ENCODE peak calls at places on chromosomes 4 and X, in four cellular contexts. W is H9, A is left lung, Q is fibroblast of lung. X is an unnamed sample. For H3K27me3, the result is how much of the 10 kb centered on the place peaks cover.

GRCh38 chr4:1171306-1172227 is 816 bp downstream of the SPON2 start:
- DNase-seq in W (peak), A (no peak), Q (no peak), X (no peak)

GRCh38 chr4:28229092-28229491 is 1368.5 kb downstream of the STIM2 start:
- DNase-seq in W (no peak), A (no peak), Q (peak), X (no peak)

GRCh38 chr4:173270312-173271027 is 63.7 kb downstream of the HMGB2 start:
- DNase-seq in W (no peak), A (no peak), Q (peak), X (no peak)

GRCh38 chr4:926538-926937 is 5.6 kb downstream of the GAK start:
- DNase-seq in W (peak), A (peak), Q (peak), X (no peak)

GRCh38 chrX:95662200-95662599 is 1022.4 kb upstream of the DIAPH2 start:
- DNase-seq in W (no peak), A (no peak), Q (no peak), X (no peak)

GRCh38 chr4:37389369-37389765 is 144.8 kb downstream of the NWD2 start:
- DNase-seq in W (peak), A (no peak), Q (no peak), X (no peak)

GRCh38 chr4:123479944-123480343 is 83.3 kb downstream of the SPRY1 start:
- DNase-seq in W (no peak), A (peak), Q (peak), X (no peak)

GRCh38 chrX:39670281-39670680 is 427.5 kb downstream of the BCOR start:
- DNase-seq in W (no peak), A (no peak), Q (no peak), X (no peak)

GRCh38 chr4:118994030-118994429 is 105.4 kb downstream of the SYNPO2 start:
- DNase-seq in W (no peak), A (no peak), Q (peak), X (peak)

GRCh38 chrX:48831136-48831908 is 4.1 kb downstream of the PCSK1N start:
- DNase-seq in W (no peak), A (no peak), Q (no peak), X (no peak)

GRCh38 chr4:8665406-8666360 is 73.1 kb downstream of the CPZ start:
- DNase-seq in W (no peak), A (peak), Q (no peak), X (no peak)

GRCh38 chr4:13534344-13535063 is 9.8 kb downstream of the NKX3-2 start:
- DNase-seq in W (no peak), A (no peak), Q (no peak), X (no peak)
- H3K27me3 ChIP-seq in W (half or more), A (half or more), Q (half or more), X (half or more)

GRCh38 chr4:52935317-52935716 is 73.2 kb downstream of the RASL11B start:
- DNase-seq in W (no peak), A (no peak), Q (no peak), X (no peak)
- TF ChIP-seq CTCF in W (no peak), A (no peak), Q (no peak), X (no peak)

DNA sequence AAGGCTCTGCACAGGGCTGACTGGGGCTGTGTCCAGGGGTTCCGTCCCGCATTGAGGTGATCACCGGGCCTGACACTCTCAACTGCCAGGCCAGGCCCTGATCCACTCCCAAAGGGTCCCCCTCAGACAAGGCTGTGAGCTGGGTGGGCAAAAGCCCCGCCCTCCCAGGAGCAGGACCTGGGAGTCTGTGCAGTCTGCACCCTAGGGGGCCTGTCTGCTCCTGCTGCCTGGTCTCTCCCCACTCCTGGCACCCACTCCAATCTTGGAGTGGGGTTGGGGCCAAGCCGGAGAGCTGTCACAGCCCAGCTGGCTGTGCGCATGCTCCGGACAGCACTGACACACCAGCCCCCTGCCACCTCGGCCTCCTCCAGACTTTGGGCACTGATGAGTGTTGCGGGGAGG is 9.4 kb upstream of the SPP1 start:
- DNase-seq in W (no peak), A (no peak), Q (no peak), X (no peak)
- H3K27me3 ChIP-seq in W (under half), A (under half), Q (under half), X (under half)

GRCh38 chr4:186030795-186031194 is 38.2 kb upstream of the TLR3 start:
- DNase-seq in W (no peak), A (no peak), Q (no peak), X (no peak)

GRCh38 chr4:186029731-186030421 is 39.1 kb upstream of the TLR3 start:
- DNase-seq in W (no peak), A (peak), Q (peak), X (peak)

GRCh38 chr4:186033027-186033426 is 35.9 kb upstream of the TLR3 start:
- DNase-seq in W (no peak), A (no peak), Q (no peak), X (no peak)

GRCh38 chr4:186027405-186027804 is 41.6 kb upstream of the TLR3 start:
- DNase-seq in W (no peak), A (no peak), Q (no peak), X (no peak)

DNA sequence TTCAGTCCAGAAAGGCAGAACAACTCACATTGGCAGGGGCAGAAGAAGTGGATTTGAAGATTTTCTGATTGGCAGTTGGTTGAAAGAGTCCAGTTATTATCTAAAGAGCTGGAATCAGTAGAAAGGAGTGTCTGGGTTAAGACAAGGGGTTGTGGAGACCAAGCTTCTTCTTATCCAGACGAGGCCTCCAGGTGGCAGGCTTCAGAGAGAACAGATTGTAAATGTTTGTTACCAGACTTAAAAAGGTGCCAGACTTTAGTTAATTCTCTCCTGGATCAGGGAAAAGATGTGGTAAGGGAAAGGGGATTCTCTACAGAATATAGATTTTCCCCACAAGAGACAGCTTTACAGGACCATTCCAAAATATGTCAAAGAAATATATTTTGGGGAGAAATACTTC is 36.7 kb upstream of the TLR3 start:
- DNase-seq in W (no peak), A (no peak), Q (no peak), X (no peak)
- TF ChIP-seq CTCF in W (peak), A (no peak), Q (no peak), X (no peak)

DNA sequence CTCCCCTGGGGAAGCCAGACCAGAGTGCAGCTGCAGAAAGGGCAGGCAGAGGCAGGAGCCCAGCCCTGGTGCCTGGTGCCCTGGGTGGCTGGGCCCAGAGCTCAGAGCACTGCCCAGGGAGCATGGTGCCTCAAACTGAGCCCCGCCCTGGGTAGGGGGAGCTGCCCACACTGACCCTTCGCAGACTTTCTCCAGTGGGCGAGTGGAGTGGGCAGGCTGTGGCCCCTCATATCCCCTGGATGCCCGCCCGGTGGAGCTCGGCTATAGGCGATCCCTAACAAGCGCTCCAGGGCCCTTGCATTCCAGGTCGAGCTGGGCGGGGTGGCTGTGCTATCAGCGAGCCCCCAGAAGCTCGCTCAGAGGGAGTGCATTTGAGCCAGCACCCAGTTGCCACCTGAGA is 17.1 kb upstream of the ADRA2C start:
- DNase-seq in W (no peak), A (no peak), Q (no peak), X (no peak)
- H3K27me3 ChIP-seq in W (under half), A (half or more), Q (under half), X (under half)

GRCh38 chrX:107775734-107776511 is at the start of gene TSC22D3:
- DNase-seq in W (peak), A (peak), Q (peak), X (peak)
- TF ChIP-seq CTCF in W (no peak), A (peak), Q (peak), X (peak)

DNA sequence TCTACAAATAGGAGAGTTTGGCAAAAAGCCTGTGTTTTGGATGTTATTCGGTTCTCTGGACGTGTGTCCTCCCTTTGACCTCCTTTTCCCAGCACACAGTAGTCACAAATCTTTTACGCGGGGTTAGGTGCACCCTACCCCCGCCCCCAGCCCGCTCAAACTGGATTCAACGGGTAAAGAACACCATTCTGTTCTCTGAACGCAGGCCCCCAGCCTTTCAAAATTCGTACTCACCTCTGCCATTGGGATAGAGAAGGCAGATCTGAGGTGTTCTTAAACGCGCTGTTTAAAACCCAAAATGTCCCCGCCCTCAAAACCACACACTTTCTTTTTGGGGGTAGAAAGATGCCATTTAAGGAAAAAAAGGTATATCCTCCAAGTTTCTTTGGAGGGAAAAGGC is 2.7 kb downstream of the LEF1 start:
- DNase-seq in W (no peak), A (no peak), Q (no peak), X (no peak)
- H3K27me3 ChIP-seq in W (half or more), A (half or more), Q (under half), X (under half)

GRCh38 chr4:140012688-140013087 is 141.3 kb downstream of the MAML3 start:
- DNase-seq in W (peak), A (peak), Q (peak), X (peak)
- TF ChIP-seq CTCF in W (peak), A (peak), Q (peak), X (peak)

X was measured in BJ.